ENCODE peak calls at places on chromosomes 1 and 21, in four cellular contexts. C is breast epithelium, B is transverse colon, L is GM12878. P is an unnamed sample.

GRCh38 chr1:242770366-242770765 is 245.9 kb upstream of the PLD5 start:
- DNase-seq in C (no peak), B (no peak), L (no peak), P (no peak)

GRCh38 chr1:54137532-54138061 is 15.2 kb downstream of the CDCP2 start:
- DNase-seq in C (no peak), B (no peak), L (no peak), P (no peak)

GRCh38 chr1:92832537-92833160 is 809 bp downstream of the RPL5 start:
- DNase-seq in C (no peak), B (no peak), L (no peak), P (no peak)

GRCh38 chr1:176692431-176692830 is 229.5 kb downstream of the PAPPA2 start:
- DNase-seq in C (no peak), B (peak; percentile 16), L (no peak), P (no peak)

GRCh38 chr21:42423197-42423675 is 19.5 kb downstream of the UBASH3A start:
- DNase-seq in C (no peak), B (peak; percentile 30), L (peak; percentile 79), P (no peak)

GRCh38 chr1:87335175-87335992 is 6.7 kb downstream of the LMO4 start:
- DNase-seq in C (peak; percentile 62), B (peak; percentile 87), L (no peak), P (peak; percentile 65)

GRCh38 chr1:242129103-242129502 is 130.2 kb upstream of the MAP1LC3C start:
- DNase-seq in C (no peak), B (no peak), L (no peak), P (no peak)

GRCh38 chr1:17866451-17867029 is 111.4 kb downstream of the ACTL8 start:
- DNase-seq in C (no peak), B (no peak), L (no peak), P (no peak)

GRCh38 chr1:43008425-43009108 is 49.9 kb upstream of the SLC2A1 start:
- DNase-seq in C (no peak), B (no peak), L (no peak), P (no peak)

GRCh38 chr1:41666991-41667631 is 182.6 kb upstream of the EDN2 start:
- DNase-seq in C (no peak), B (peak; percentile 43), L (peak; percentile 53), P (peak; percentile 64)

GRCh38 chr1:30754684-30755171 is 2.8 kb downstream of the LAPTM5 start:
- DNase-seq in C (no peak), B (no peak), L (peak; percentile 95), P (no peak)

GRCh38 chr21:31987696-31988095 is 114.9 kb downstream of the HUNK start:
- DNase-seq in C (no peak), B (peak; percentile 60), L (no peak), P (no peak)

GRCh38 chr1:197444754-197445153 is 176.7 kb downstream of the CRB1 start:
- DNase-seq in C (no peak), B (no peak), L (no peak), P (no peak)

GRCh38 chr1:61393575-61393974 is 311.2 kb downstream of the NFIA start:
- DNase-seq in C (no peak), B (no peak), L (no peak), P (no peak)

GRCh38 chr1:229230136-229230892 is 40.6 kb upstream of the RAB4A start:
- DNase-seq in C (no peak), B (no peak), L (no peak), P (no peak)

GRCh38 chr1:203328714-203329122 is 22.2 kb downstream of the FMOD start:
- DNase-seq in C (no peak), B (peak; percentile 74), L (no peak), P (no peak)

GRCh38 chr1:109801791-109802135 is 38.0 kb upstream of the EPS8L3 start:
- DNase-seq in C (peak; percentile 22), B (peak; percentile 6), L (no peak), P (no peak)

GRCh38 chr1:2098839-2099785 is 48.9 kb downstream of the PRKCZ start:
- DNase-seq in C (no peak), B (no peak), L (no peak), P (no peak)

GRCh38 chr1:228084325-228084724 is 1.8 kb downstream of the ARF1 start:
- DNase-seq in C (no peak), B (no peak), L (no peak), P (no peak)
- TF ChIP-seq POLR2A in C (no peak), B (no peak), L (no peak), P (no peak)

DNA sequence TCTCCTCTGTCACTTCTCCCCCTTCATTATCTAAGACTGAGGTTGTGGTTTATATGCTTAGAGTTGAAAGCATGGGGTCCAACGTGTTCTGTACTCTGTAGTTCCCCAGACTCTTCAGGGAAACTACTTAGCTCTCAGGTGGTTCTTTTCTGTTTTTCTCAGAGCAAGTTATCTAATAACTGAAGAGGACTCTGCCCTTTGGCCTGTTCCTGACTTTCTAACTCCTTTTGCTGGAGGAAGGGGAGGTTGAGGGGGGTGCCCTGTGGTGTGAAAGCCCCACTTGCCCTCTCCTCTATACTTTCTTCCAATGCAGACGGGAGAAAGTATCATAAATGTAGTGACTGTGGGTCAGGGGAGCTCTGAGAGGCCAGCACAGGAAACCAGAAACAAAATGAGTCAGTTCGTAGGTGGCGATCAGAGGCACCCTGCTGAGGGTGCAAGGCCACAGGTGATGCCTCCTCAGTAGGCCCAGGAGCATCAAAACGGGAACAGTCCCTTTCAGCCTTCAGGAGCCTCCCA is 5.0 kb downstream of the SLC25A44 start:
- DNase-seq in C (no peak), B (no peak), L (peak; percentile 41), P (no peak)
- TF ChIP-seq POLR2AphosphoS5 in C (no peak), B (no peak), L (no peak), P (no peak)

GRCh38 chr1:78472251-78472620 is 18.5 kb upstream of the PTGFR start:
- DNase-seq in C (no peak), B (no peak), L (no peak), P (no peak)

GRCh38 chr1:78475888-78476610 is 14.7 kb upstream of the PTGFR start:
- DNase-seq in C (no peak), B (no peak), L (no peak), P (no peak)

GRCh38 chr1:78469561-78469960 is 21.2 kb upstream of the PTGFR start:
- DNase-seq in C (no peak), B (no peak), L (no peak), P (no peak)

GRCh38 chr1:78472851-78473496 is 17.8 kb upstream of the PTGFR start:
- DNase-seq in C (no peak), B (no peak), L (no peak), P (no peak)

DNA sequence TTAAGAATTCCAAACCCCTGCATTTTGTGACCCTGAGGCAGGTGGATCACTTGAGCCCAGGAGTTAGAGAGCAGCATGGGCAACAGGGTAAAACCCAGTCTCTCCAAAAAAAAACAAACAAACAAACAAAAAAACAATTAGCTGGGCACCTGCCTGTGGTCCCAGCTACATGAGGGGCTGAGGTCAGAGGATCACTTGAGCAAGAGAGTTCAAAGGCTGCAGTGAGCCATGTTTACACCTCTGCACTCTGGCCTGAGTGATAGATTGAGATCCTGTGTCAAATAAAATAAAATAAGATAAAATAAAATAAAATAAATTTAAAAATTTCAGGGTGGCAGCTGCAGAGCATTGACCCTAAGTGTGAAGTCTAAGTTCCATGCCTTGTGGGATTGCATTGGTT is 16.7 kb upstream of the PTGFR start:
- DNase-seq in C (no peak), B (no peak), L (no peak), P (no peak)
- TF ChIP-seq POLR2A in C (no peak), B (no peak), L (no peak), P (no peak)

DNA sequence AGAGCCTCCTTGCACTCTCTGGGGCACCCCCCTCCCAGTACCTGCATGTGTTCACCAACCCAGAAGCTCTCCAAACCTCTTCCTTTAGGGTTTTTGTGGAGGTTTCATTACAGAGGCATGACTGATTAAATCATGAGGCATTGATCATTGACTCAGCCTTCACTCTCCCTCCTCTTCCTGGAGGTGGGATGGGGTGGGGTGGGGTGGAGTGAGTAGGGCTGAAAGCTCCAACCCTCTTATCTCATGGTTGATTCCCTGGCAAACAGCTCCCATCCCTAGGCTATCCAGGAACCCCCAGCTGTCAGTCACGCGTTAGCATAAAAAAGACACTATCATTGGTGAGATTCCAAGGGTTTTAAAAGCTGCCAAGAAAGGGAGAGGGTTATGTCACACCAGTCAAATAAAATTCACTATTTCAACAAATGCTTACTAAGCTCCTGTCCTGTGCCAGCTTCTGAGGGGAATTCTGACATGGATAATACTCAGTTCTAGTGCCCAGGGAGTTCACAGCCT is 7.1 kb upstream of the IL24 start:
- DNase-seq in C (no peak), B (no peak), L (no peak), P (no peak)
- TF ChIP-seq POLR2AphosphoS5 in C (no peak), B (no peak), L (no peak), P (no peak)

DNA sequence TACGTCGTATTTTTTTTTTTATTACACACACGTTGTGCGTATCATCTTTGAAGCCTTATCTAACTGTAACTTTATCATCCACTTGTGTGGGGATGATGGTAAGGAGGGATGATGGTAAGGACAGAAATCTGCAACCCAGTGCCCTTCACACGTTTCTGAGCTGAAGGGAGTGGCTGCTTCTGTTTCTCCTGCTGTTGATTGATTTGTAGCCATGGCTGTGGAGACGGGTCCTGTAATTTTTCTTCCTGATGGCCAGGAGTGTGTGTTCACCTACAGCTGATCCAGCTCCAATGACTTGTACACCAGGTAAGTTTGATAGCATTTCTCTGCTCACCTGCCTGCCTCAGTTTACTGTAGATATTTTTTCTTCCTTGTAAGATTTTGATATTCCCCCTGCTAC is 63.9 kb downstream of the SH3BGR start:
- DNase-seq in C (no peak), B (no peak), L (no peak), P (no peak)
- TF ChIP-seq POLR2A in C (no peak), B (no peak), L (no peak), P (no peak)